ENCODE peak calls at places on chromosomes 5 and 9, in five cellular contexts. I is breast epithelium, F is coronary artery, K is left ventricle myocardium inferior, M is psoas muscle. B is an unnamed sample.

GRCh38 chr5:32225445-32225844 is 51.3 kb upstream of the GOLPH3 start:
- DNase-seq in I (no peak), F (no peak), K (no peak), M (no peak), B (no peak)

GRCh38 chr9:35452481-35452880 is 37.4 kb upstream of the RUSC2 start:
- DNase-seq in I (no peak), F (no peak), K (no peak), M (no peak), B (no peak)

GRCh38 chr9:130824616-130825015 is 10.4 kb upstream of the ABL1 start:
- DNase-seq in I (no peak), F (no peak), K (no peak), M (no peak), B (no peak)

GRCh38 chr9:105694320-105694847 is at the start of gene TMEM38B:
- DNase-seq in I (peak; percentile 47), F (peak; percentile 83), K (peak; percentile 80), M (peak; percentile 91), B (peak; percentile 73)

GRCh38 chr5:133830281-133830680 is 138.1 kb downstream of the C5orf15 start:
- DNase-seq in I (no peak), F (no peak), K (no peak), M (no peak), B (no peak)

GRCh38 chr9:134179918-134180785 is 15.8 kb upstream of the RNU6ATAC start:
- DNase-seq in I (no peak), F (no peak), K (no peak), M (no peak), B (no peak)

GRCh38 chr9:89466451-89467277 is 31.2 kb downstream of the SEMA4D start:
- DNase-seq in I (no peak), F (no peak), K (no peak), M (no peak), B (no peak)

GRCh38 chr9:123952631-123953147 is 22.8 kb upstream of the DENND1A start:
- DNase-seq in I (no peak), F (no peak), K (no peak), M (no peak), B (no peak)

GRCh38 chr9:96441798-96442445 is 8.0 kb upstream of the HABP4 start:
- DNase-seq in I (no peak), F (no peak), K (no peak), M (no peak), B (no peak)

GRCh38 chr9:78601957-78602565 is 305.1 kb downstream of the PSAT1 start:
- DNase-seq in I (no peak), F (no peak), K (no peak), M (no peak), B (no peak)

GRCh38 chr9:37963936-37964739 is 60.2 kb upstream of the SLC25A51 start:
- DNase-seq in I (peak; percentile 98), F (no peak), K (no peak), M (no peak), B (no peak)

GRCh38 chr5:73531356-73531755 is 33.1 kb downstream of the BTF3 start:
- DNase-seq in I (no peak), F (no peak), K (no peak), M (no peak), B (no peak)

GRCh38 chr5:71816307-71816706 is 97.2 kb downstream of the CARTPT start:
- DNase-seq in I (peak; percentile 40), F (no peak), K (no peak), M (no peak), B (no peak)

GRCh38 chr5:89064054-89064453 is 181.1 kb upstream of the MEF2C start:
- DNase-seq in I (no peak), F (no peak), K (no peak), M (no peak), B (no peak)

GRCh38 chr9:21802418-21803000 is at the start of gene MTAP:
- DNase-seq in I (peak; percentile 94), F (peak; percentile 92), K (peak; percentile 92), M (peak; percentile 93), B (peak; percentile 48)

GRCh38 chr9:35658144-35658893 is at the start of gene CCDC107:
- DNase-seq in I (peak; percentile 79), F (no peak), K (peak; percentile 87), M (peak; percentile 93), B (peak; percentile 80)

GRCh38 chr5:11912-12311 is 80.1 kb upstream of the PLEKHG4B start:
- DNase-seq in I (no peak), F (no peak), K (no peak), M (no peak), B (no peak)

GRCh38 chr9:10858817-10859216 is 246.0 kb upstream of the PTPRD start:
- DNase-seq in I (no peak), F (no peak), K (no peak), M (no peak), B (no peak)

GRCh38 chr5:956941-957729 is 51.5 kb upstream of the NKD2 start:
- DNase-seq in I (peak; percentile 58), F (peak; percentile 69), K (no peak), M (peak; percentile 52), B (no peak)

GRCh38 chr5:143228597-143229293 is 174.7 kb downstream of the NR3C1 start:
- DNase-seq in I (no peak), F (no peak), K (no peak), M (no peak), B (no peak)

GRCh38 chr5:143229426-143229895 is 174.0 kb downstream of the NR3C1 start:
- DNase-seq in I (no peak), F (no peak), K (no peak), M (no peak), B (no peak)

GRCh38 chr5:143231426-143231825 is 172.1 kb downstream of the NR3C1 start:
- DNase-seq in I (no peak), F (no peak), K (no peak), M (no peak), B (no peak)

GRCh38 chr5:143230676-143230996 is 172.8 kb downstream of the NR3C1 start:
- DNase-seq in I (no peak), F (no peak), K (no peak), M (no peak), B (no peak)

DNA sequence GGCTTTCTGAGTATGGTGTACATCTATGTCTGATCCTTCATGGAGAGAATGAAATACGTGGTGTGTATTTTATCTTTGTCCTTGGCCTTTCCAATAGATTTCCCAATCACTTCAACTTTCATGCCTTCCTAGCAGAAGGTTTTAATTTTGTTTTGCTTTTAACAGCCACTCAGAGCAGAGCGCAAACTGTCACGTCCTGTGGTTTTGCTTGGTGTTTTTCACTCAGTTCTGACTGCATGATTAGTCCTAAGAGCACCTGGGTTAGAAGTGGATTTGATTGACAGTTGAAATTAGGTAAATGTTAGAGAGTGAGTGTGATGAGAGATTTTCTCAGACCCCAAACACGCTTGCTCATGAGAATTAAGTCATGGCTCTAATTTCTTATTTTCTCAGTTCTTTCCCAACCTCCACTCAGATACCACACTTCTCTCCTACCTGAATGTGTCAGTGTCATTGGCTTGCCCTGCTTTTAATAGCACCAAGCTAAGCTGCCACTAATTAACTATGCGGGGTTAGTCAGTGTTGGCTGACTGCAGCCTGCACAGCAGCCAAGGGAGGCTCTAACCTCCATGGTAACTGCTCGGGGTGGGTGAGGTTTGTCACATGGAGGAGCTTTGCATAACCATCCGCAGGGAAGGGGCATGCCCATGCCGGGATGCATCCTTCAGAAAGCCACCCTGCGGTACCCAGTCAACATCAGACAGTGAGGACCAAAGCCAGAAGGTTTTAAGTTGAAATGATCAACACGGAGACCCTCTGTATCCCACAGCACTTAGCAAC is 173.4 kb downstream of the NR3C1 start:
- DNase-seq in I (no peak), F (no peak), K (no peak), M (no peak), B (no peak)
- H3K27ac ChIP-seq in I (peak overlapping the region; percentile 50), F (no peak overlapping the region), K (no peak overlapping the region), M (peak overlapping the region; percentile 2), B (no peak overlapping the region)

GRCh38 chr9:86036555-86036954 is 62.8 kb downstream of the GOLM1 start:
- DNase-seq in I (no peak), F (no peak), K (no peak), M (no peak), B (no peak)

GRCh38 chr9:86035827-86036440 is 63.4 kb downstream of the GOLM1 start:
- DNase-seq in I (no peak), F (no peak), K (no peak), M (no peak), B (no peak)

GRCh38 chr9:86040281-86041155 is 58.8 kb downstream of the GOLM1 start:
- DNase-seq in I (no peak), F (no peak), K (no peak), M (no peak), B (no peak)

DNA sequence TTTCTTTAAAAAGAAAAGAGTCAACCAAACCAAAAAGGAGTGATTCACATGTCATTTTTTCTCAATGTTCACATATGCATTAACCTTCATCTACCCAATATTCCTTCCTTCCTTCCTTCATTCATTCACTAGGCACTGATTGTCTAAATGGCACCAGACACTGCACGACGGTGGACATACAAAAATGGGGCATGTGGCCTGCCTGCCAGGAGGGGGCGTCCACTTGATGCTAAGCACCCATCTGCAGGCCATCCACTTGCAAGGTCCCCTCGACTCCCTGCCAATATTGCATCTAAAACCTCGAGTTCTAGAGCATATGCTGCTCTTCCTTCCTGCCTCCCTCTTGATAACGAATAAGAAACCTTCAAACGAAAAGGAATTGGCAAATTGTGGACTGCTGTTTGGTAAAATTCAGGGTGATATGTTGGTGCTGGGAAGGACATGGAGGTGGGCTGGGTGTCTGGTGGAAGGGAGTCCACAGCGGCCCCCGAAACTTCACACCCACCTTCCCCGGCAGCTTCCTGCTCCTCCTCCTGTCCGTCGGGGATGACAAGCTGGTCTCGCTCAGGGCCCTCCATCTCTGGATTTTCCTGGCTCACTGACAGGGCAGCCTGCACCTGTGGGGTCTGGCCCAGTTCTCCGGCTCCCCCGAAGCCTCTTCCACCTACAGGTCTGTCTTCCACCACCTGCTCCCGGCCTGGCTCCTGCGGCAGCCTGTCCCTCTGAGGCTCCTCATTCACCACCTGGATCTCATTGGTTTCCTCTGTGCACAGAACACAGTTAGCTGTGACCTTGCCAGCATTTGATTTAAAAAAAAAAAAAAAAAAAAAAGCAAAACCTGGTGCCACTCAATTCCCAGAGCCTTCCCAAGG is 64.3 kb downstream of the GOLM1 start:
- DNase-seq in I (no peak), F (no peak), K (no peak), M (no peak), B (no peak)
- TF ChIP-seq CTCF in I (no peak), F (no peak), K (peak; percentile 41), M (no peak), B (no peak)

GRCh38 chr5:41843456-41844112 is 26.6 kb downstream of the OXCT1 start:
- DNase-seq in I (no peak), F (no peak), K (no peak), M (no peak), B (no peak)
- H3K27ac ChIP-seq in I (no peak overlapping the region), F (no peak overlapping the region), K (no peak overlapping the region), M (no peak overlapping the region), B (no peak overlapping the region)

DNA sequence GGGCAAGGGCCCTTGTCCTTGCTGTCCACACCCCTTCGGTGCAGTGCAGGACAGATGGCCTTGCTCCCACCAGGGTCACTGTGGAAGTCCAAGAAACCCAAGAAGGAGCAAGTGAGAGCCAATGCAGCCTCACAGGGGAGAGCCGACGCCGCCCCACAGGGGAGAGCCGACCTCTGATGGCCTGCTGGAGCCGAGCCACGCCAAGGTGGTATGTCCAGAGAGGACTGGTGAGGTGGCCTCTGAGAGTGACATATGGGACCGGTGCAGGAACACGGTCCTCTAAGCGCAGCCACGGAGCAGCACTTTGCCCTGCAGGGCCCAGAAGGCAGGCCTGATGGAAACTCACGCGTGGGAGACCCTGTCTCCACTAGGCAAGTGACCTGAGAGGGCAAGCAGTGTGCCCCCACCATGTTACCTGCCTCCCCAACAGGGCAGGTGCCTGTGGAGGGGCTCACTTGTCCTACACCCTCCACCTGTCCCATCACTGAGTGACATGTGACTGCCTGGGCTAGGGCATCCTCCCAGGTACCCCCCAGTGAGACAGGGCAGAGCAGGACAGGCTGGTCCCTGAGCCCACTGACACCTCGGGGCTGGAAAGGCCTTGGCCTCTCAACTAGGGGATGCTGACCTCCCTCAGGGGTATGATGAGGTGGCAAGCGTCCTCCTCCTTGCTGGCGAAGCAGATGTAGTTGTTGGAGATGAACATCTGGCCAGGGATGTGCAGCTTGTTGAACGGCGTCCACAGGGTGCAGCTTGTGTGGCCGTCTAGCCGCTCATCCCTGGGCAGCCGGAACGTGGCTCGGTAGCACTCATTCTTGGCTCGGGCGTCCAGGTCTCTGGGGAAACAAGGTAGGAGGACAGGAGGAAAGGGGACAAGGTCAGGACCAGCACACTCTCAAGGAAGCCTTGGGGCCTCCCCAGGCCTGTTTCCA is 16.7 kb downstream of the TBC1D9B start:
- DNase-seq in I (no peak), F (no peak), K (no peak), M (no peak), B (no peak)
- TF ChIP-seq CTCF in I (no peak), F (no peak), K (no peak), M (no peak), B (no peak)

B was measured in CD4-positive, alpha-beta T cell.